ENCODE peak calls at places on chromosomes 3 and 15, in five cellular contexts. Z, F, L, D and Y are unnamed samples.
A peak's percentile ranks its signal among the peaks of the same experiment; 100 is the strongest.

GRCh38 chr15:84929795-84930371 is 45.4 kb downstream of the SLC28A1 start:
- DNase-seq in Z (peak; percentile 72), F (no peak), L (peak; percentile 25), D (no peak), Y (no peak)

GRCh38 chr3:8451696-8452095 is 49.9 kb upstream of the LMCD1 start:
- DNase-seq in Z (no peak), F (no peak), L (peak; percentile 41), D (no peak), Y (peak; percentile 45)

GRCh38 chr3:20142517-20142916 is 43.5 kb downstream of the SGO1 start:
- DNase-seq in Z (no peak), F (no peak), L (no peak), D (no peak), Y (no peak)

GRCh38 chr3:24197809-24198208 is 252.7 kb downstream of the NR1D2 start:
- DNase-seq in Z (peak; percentile 12), F (no peak), L (no peak), D (no peak), Y (no peak)

GRCh38 chr3:77081240-77081661 is 41.4 kb downstream of the ROBO2 start:
- DNase-seq in Z (peak; percentile 82), F (no peak), L (peak; percentile 18), D (no peak), Y (peak; percentile 37)

GRCh38 chr3:49476563-49476962 is 6.5 kb downstream of the DAG1 start:
- DNase-seq in Z (no peak), F (no peak), L (no peak), D (no peak), Y (no peak)

GRCh38 chr3:27166888-27167287 is 202.3 kb downstream of the NEK10 start:
- DNase-seq in Z (peak; percentile 3), F (no peak), L (peak; percentile 96), D (peak; percentile 66), Y (peak; percentile 87)

GRCh38 chr15:101537681-101538080 is 48.2 kb upstream of the PCSK6 start:
- DNase-seq in Z (no peak), F (no peak), L (no peak), D (no peak), Y (no peak)

GRCh38 chr3:48507256-48508061 is 3.5 kb upstream of the SHISA5 start:
- DNase-seq in Z (peak; percentile 71), F (peak; percentile 78), L (peak; percentile 56), D (peak; percentile 77), Y (peak; percentile 60)

GRCh38 chr3:52854013-52854412 is 19.2 kb upstream of the MUSTN1 start:
- DNase-seq in Z (no peak), F (no peak), L (no peak), D (no peak), Y (no peak)
- TF ChIP-seq CTCF in Z (no peak), F (no peak), L (no peak), D (no peak), Y (no peak)

GRCh38 chr3:32410367-32411246 is 19.0 kb downstream of the CMTM7 start:
- DNase-seq in Z (no peak), F (no peak), L (no peak), D (no peak), Y (no peak)

GRCh38 chr3:32411442-32411841 is 19.8 kb downstream of the CMTM7 start:
- DNase-seq in Z (no peak), F (no peak), L (no peak), D (no peak), Y (no peak)

GRCh38 chr3:32414527-32415202 is 23.0 kb downstream of the CMTM7 start:
- DNase-seq in Z (peak; percentile 45), F (no peak), L (peak; percentile 94), D (peak; percentile 39), Y (peak; percentile 94)

GRCh38 chr3:32412887-32413286 is 21.2 kb downstream of the CMTM7 start:
- DNase-seq in Z (no peak), F (no peak), L (no peak), D (no peak), Y (no peak)

GRCh38 chr3:32413845-32414526 is 22.3 kb downstream of the CMTM7 start:
- DNase-seq in Z (no peak), F (no peak), L (no peak), D (no peak), Y (no peak)
- H3K4me3 ChIP-seq in Z (no peak overlapping the region), F (no peak overlapping the region), L (no peak overlapping the region), D (no peak overlapping the region), Y (no peak overlapping the region)

DNA sequence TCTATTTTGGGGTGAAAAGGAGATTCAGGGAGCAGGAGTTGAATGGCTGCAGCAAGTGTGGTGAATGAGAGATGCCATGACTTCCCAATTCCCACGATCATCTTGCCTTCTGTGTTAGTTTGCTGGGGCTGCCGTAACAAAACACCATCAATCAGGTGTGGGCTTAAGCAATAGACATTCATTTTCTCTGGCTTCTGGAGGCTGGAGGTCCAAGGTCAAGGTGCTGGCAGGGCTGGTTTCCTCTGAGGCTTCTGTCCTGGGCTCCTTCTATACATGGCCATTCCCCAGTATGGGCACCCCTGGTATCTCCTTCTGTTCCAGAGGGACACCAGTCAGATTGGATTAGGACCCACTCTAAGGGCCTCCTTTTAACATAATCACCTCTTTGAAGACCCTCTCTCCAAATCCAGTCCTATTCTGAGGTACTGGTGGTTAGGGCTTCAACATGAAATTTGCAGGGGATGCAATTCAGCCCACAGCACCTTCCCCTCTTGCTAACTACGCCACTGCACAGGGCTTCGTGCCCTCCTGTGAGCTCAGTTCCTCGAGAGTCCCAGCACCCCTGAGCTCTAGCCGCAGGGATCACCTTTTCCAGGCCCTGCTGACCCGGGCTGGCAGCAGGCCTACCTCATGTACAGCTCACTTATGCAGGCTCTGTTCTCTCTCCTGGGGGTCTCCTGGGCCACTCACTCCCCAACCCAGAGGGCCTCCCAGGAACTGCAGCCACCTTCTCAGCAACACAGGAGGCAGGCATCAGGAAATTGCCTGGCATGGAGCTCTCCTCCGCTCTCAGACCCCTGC is 37.3 kb upstream of the SLC6A11 start:
- DNase-seq in Z (no peak), F (no peak), L (no peak), D (no peak), Y (no peak)
- TF ChIP-seq CTCF in Z (no peak), F (no peak), L (no peak), D (no peak), Y (no peak)

DNA sequence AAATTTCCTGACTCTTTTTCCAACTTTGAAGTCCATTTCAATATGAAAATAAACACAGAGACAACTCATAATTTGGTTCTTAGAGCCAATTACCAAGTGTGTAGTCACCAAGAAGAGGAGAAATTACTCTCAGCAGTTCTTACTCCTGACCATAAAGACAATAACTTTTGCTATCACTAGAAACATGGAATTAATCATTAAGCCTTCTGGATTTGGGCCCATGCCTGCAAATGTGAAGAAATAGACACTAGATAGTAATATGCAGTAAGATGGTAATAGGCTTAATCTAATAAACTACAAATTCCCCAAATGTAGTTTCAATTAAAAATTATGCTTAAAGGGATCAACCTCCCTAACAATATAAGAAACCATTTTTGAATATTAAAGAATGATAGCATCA is 185.1 kb upstream of the AGTR1 start:
- DNase-seq in Z (no peak), F (no peak), L (no peak), D (no peak), Y (no peak)
- H3K4me3 ChIP-seq in Z (no peak overlapping the region), F (no peak overlapping the region), L (no peak overlapping the region), D (no peak overlapping the region), Y (no peak overlapping the region)

DNA sequence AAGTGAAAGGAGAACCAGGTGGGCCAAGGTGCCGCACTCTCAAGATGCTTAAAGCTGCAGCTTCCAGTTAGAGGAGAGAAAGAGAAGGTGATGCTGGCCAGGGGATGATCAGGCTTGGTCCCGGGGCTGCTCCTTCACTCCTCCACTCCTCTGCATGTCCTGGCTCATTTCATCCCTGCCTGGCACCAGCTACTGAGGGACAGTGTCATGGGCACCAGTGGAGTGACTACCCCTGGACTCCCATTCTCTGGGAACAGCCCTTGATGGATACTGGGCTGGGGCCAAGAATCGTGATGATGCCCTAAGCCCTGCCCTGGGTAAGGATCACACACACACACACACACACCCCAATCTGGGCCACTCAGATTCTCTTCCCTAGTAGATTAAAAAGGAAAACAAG is 243.7 kb downstream of the UACA start:
- DNase-seq in Z (no peak), F (no peak), L (no peak), D (no peak), Y (no peak)
- TF ChIP-seq CTCF in Z (no peak), F (no peak), L (no peak), D (no peak), Y (no peak)

DNA sequence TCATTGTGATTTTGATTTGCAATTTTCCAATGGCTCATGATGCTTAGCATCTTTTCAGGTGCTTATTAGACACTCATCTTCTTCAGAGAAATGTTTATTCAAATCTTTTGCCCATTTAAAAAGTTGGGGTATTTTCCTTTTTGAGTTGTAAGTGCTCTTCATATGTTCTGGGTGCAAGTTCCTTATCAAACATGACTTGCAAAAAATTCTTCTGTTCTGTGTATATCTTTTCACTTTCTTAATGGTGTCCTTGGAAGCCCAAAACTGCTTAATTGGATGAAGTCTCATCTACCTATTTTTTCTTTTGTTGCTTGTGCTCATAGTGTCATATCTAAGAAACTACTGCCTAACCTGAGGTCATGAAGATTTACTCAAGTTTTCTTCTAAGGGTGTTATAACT is 332.8 kb downstream of the PLCL2 start:
- DNase-seq in Z (no peak), F (no peak), L (no peak), D (no peak), Y (no peak)
- H3K4me3 ChIP-seq in Z (no peak overlapping the region), F (no peak overlapping the region), L (no peak overlapping the region), D (no peak overlapping the region), Y (no peak overlapping the region)